ENCODE peak calls at places on chromosome 14, in four cellular contexts. One of them, this sample, is unnamed.

GRCh38 chr14:88005978-88006851 is 1.3 kb downstream of the GPR65 start:
- DNase-seq in body of pancreas: peak; percentile 65
- DNase-seq in GM23248: no peak
- DNase-seq in stomach: no peak
- DNase-seq in this sample: no peak

GRCh38 chr14:51019089-51019488 is 74.8 kb upstream of the PYGL start:
- DNase-seq in GM23248: peak; percentile 11
- DNase-seq in stomach: no peak
- DNase-seq in body of pancreas: no peak
- DNase-seq in this sample: no peak

GRCh38 chr14:94390372-94391086 is 2.1 kb upstream of the SERPINA1 start:
- DNase-seq in stomach: peak; percentile 83
- DNase-seq in GM23248: no peak
- DNase-seq in body of pancreas: peak; percentile 84
- DNase-seq in this sample: peak; percentile 63

GRCh38 chr14:31893156-31893813 is 183.8 kb upstream of the ARHGAP5 start:
- DNase-seq in GM23248: no peak
- DNase-seq in stomach: no peak
- DNase-seq in body of pancreas: no peak
- DNase-seq in this sample: peak; percentile 20

GRCh38 chr14:104604461-104605449 is at the start of gene TMEM179:
- DNase-seq in body of pancreas: no peak
- DNase-seq in stomach: no peak
- DNase-seq in GM23248: peak; percentile 35
- DNase-seq in this sample: peak; percentile 39

GRCh38 chr14:66032800-66033199 is 453.4 kb upstream of the CCDC196 start:
- DNase-seq in GM23248: no peak
- DNase-seq in stomach: no peak
- DNase-seq in body of pancreas: no peak
- DNase-seq in this sample: no peak

GRCh38 chr14:55349565-55349964 is 62.1 kb downstream of the ATG14 start:
- DNase-seq in stomach: no peak
- DNase-seq in body of pancreas: no peak
- DNase-seq in GM23248: no peak
- DNase-seq in this sample: no peak

GRCh38 chr14:74475678-74476077 is 17.4 kb downstream of the NPC2 start:
- DNase-seq in GM23248: peak; percentile 93
- DNase-seq in stomach: no peak
- DNase-seq in body of pancreas: no peak
- DNase-seq in this sample: no peak

GRCh38 chr14:38646391-38646790 is 390.5 kb upstream of the CLEC14A start:
- DNase-seq in stomach: no peak
- DNase-seq in body of pancreas: no peak
- DNase-seq in GM23248: peak; percentile 2
- DNase-seq in this sample: no peak

GRCh38 chr14:71783101-71783500 is 149.1 kb upstream of the RGS6 start:
- DNase-seq in GM23248: no peak
- DNase-seq in body of pancreas: no peak
- DNase-seq in stomach: no peak
- DNase-seq in this sample: no peak

GRCh38 chr14:73188501-73188903 is 48.8 kb upstream of the PAPLN start:
- DNase-seq in body of pancreas: no peak
- DNase-seq in stomach: no peak
- DNase-seq in GM23248: peak; percentile 69
- DNase-seq in this sample: peak; percentile 53

GRCh38 chr14:24921903-24922302 is 128.0 kb downstream of the STXBP6 start:
- DNase-seq in stomach: no peak
- DNase-seq in body of pancreas: no peak
- DNase-seq in GM23248: peak; percentile 67
- DNase-seq in this sample: no peak

GRCh38 chr14:101221549-101222160 is 318.1 kb upstream of the RTL1 start:
- DNase-seq in stomach: no peak
- DNase-seq in GM23248: no peak
- DNase-seq in body of pancreas: no peak
- DNase-seq in this sample: no peak

GRCh38 chr14:63624701-63625100 is 17.0 kb downstream of the WDR89 start:
- DNase-seq in stomach: no peak
- DNase-seq in GM23248: no peak
- DNase-seq in body of pancreas: no peak
- DNase-seq in this sample: no peak

GRCh38 chr14:79352026-79352425 is 859.3 kb downstream of the DIO2 start:
- DNase-seq in body of pancreas: no peak
- DNase-seq in GM23248: no peak
- DNase-seq in stomach: no peak
- DNase-seq in this sample: no peak

GRCh38 chr14:50342211-50343080 is 30.3 kb downstream of the DMAC2L start:
- DNase-seq in stomach: no peak
- DNase-seq in GM23248: peak; percentile 76
- DNase-seq in body of pancreas: peak; percentile 52
- DNase-seq in this sample: peak; percentile 80

GRCh38 chr14:103102689-103103260 is 8.2 kb downstream of the EXOC3L4 start:
- DNase-seq in GM23248: no peak
- DNase-seq in body of pancreas: no peak
- DNase-seq in stomach: no peak
- DNase-seq in this sample: no peak

GRCh38 chr14:54175298-54175942 is 218.8 kb upstream of the BMP4 start:
- DNase-seq in GM23248: peak; percentile 73
- DNase-seq in body of pancreas: peak; percentile 69
- DNase-seq in stomach: peak; percentile 74
- DNase-seq in this sample: peak; percentile 76

GRCh38 chr14:63006515-63006914 is 38.7 kb downstream of the KCNH5 start:
- DNase-seq in stomach: no peak
- DNase-seq in GM23248: no peak
- DNase-seq in body of pancreas: no peak
- DNase-seq in this sample: no peak

GRCh38 chr14:89504602-89505320 is 87.7 kb upstream of the FOXN3 start:
- DNase-seq in stomach: no peak
- DNase-seq in GM23248: peak; percentile 86
- DNase-seq in body of pancreas: peak; percentile 40
- DNase-seq in this sample: no peak

GRCh38 chr14:88503754-88504406 is 50.9 kb downstream of the PTPN21 start:
- DNase-seq in body of pancreas: no peak
- DNase-seq in GM23248: no peak
- DNase-seq in stomach: no peak
- DNase-seq in this sample: no peak

GRCh38 chr14:60862283-60862682 is 118.6 kb downstream of the TRMT5 start:
- DNase-seq in stomach: peak; percentile 90
- DNase-seq in body of pancreas: peak; percentile 71
- DNase-seq in GM23248: no peak
- DNase-seq in this sample: peak; percentile 74

GRCh38 chr14:39230416-39230815 is 3.3 kb upstream of the MIA2 start:
- DNase-seq in GM23248: peak; percentile 40
- DNase-seq in stomach: no peak
- DNase-seq in body of pancreas: no peak
- DNase-seq in this sample: no peak

GRCh38 chr14:21825147-21825743 is 151.6 kb upstream of the OR4E1 start:
- DNase-seq in stomach: no peak
- DNase-seq in GM23248: peak; percentile 8
- DNase-seq in body of pancreas: no peak
- DNase-seq in this sample: no peak

GRCh38 chr14:22304324-22304723 is 284.7 kb downstream of the DAD1 start:
- DNase-seq in body of pancreas: no peak
- DNase-seq in stomach: no peak
- DNase-seq in GM23248: no peak
- DNase-seq in this sample: no peak

GRCh38 chr14:54480830-54481562 is 7.8 kb downstream of the GMFB start:
- DNase-seq in stomach: no peak
- DNase-seq in GM23248: no peak
- DNase-seq in body of pancreas: no peak
- DNase-seq in this sample: no peak

GRCh38 chr14:92500491-92500941 is 13.1 kb upstream of the RIN3 start:
- DNase-seq in GM23248: no peak
- DNase-seq in body of pancreas: no peak
- DNase-seq in stomach: no peak
- DNase-seq in this sample: no peak

GRCh38 chr14:99522934-99523660 is 41.9 kb downstream of the CCNK start:
- DNase-seq in body of pancreas: no peak
- DNase-seq in stomach: no peak
- DNase-seq in GM23248: no peak
- DNase-seq in this sample: no peak

GRCh38 chr14:21991130-21991529 is 317.5 kb upstream of the OR4E1 start:
- DNase-seq in body of pancreas: no peak
- DNase-seq in GM23248: no peak
- DNase-seq in stomach: no peak
- DNase-seq in this sample: no peak

GRCh38 chr14:38073641-38074040 is 134.1 kb upstream of the SSTR1 start:
- DNase-seq in stomach: no peak
- DNase-seq in GM23248: peak; percentile 76
- DNase-seq in body of pancreas: no peak
- DNase-seq in this sample: no peak

GRCh38 chr14:56211124-56211523 is 92.9 kb downstream of the PELI2 start:
- DNase-seq in stomach: no peak
- DNase-seq in GM23248: no peak
- DNase-seq in body of pancreas: no peak
- DNase-seq in this sample: peak; percentile 32

GRCh38 chr14:38469156-38469555 is 213.3 kb upstream of the CLEC14A start:
- DNase-seq in GM23248: peak; percentile 69
- DNase-seq in stomach: no peak
- DNase-seq in body of pancreas: no peak
- DNase-seq in this sample: no peak

GRCh38 chr14:59248170-59248569 is 59.7 kb downstream of the DAAM1 start:
- DNase-seq in stomach: no peak
- DNase-seq in GM23248: no peak
- DNase-seq in body of pancreas: no peak
- DNase-seq in this sample: no peak

GRCh38 chr14:65946494-65946893 is 534.0 kb downstream of the FUT8 start:
- DNase-seq in stomach: no peak
- DNase-seq in GM23248: no peak
- DNase-seq in body of pancreas: no peak
- DNase-seq in this sample: no peak

GRCh38 chr14:97336816-97337215 is 539.6 kb downstream of the VRK1 start:
- DNase-seq in GM23248: no peak
- DNase-seq in stomach: no peak
- DNase-seq in body of pancreas: no peak
- DNase-seq in this sample: no peak

DNA sequence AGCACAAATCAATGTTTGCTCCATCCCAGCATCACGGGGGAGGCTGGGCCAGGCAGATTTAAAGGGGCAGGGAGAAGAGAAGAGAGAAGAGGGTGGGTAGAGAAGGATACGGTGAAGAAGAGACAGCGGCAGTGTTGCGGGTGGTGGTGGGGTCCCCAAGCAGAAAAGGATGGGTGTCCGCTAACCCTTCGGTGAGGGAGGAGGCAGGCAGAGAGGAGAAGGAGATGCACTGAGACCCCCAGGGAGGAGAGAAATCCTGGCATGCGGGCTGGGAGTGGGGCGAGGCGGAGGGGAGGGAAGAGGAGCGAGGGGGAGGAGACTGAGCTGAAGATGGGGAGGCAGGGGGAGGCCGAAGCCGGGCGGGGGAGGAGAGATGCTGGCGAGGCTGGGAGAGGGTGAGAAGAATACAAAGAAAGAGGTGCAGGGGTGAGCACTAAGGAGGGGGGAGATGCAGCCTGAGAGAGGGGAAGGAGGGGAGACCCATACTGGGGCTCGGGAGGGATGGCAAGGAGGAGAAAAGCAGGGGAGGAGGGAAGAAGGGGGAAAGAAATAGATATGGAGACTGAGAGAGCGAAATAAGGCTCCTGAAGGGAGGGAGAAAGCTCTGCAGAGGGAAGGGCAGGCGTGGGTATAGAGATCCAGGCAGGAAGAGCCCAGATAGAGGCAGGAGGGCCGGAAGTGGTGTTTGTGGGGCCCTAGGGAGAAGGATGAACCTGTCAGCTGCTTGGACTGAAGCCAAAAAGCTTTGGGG is at the start of gene JPH4:
- DNase-seq in GM23248: no peak
- DNase-seq in body of pancreas: no peak
- DNase-seq in stomach: peak; percentile 9
- DNase-seq in this sample: no peak
- H3K27ac ChIP-seq in GM23248: no peak within 1 kb of the TSS
- H3K27ac ChIP-seq in body of pancreas: no peak within 1 kb of the TSS
- H3K27ac ChIP-seq in stomach: no peak within 1 kb of the TSS
- H3K27ac ChIP-seq in this sample: no peak within 1 kb of the TSS

DNA sequence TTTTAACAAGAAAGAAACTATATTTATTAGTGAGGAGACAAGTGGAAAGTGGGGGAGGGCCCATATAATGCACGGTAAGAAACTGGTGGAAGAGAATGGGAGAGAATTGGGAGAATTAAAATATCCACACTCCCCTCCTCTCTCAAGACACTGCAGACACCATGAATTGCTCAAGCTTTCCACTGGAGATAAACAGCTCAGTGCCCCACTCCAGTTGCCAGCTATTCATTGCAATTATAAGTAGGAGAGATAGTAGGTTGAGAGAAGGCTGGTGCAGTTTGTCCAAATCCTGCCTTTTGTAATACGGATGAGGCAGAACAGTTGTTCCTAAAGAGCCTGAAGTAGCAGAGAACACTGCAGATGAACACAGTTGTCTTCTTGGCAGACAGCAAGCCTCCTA is 38.2 kb downstream of the DCAF5 start:
- DNase-seq in body of pancreas: no peak
- DNase-seq in GM23248: no peak
- DNase-seq in stomach: no peak
- DNase-seq in this sample: no peak
- H3K27ac ChIP-seq in body of pancreas: no peak overlapping the region
- H3K27ac ChIP-seq in GM23248: no peak overlapping the region
- H3K27ac ChIP-seq in stomach: no peak overlapping the region
- H3K27ac ChIP-seq in this sample: no peak overlapping the region

GRCh38 chr14:70188292-70188607 is 501 bp downstream of the SLC8A3 start:
- DNase-seq in body of pancreas: no peak
- DNase-seq in stomach: no peak
- DNase-seq in GM23248: peak; percentile 27
- DNase-seq in this sample: no peak

GRCh38 chr14:70188608-70189540 is at the start of gene SLC8A3:
- DNase-seq in GM23248: peak; percentile 45
- DNase-seq in stomach: peak; percentile 26
- DNase-seq in body of pancreas: peak; percentile 33
- DNase-seq in this sample: peak; percentile 16

GRCh38 chr14:70186826-70187483 is 1.8 kb downstream of the SLC8A3 start:
- DNase-seq in body of pancreas: peak; percentile 4
- DNase-seq in stomach: no peak
- DNase-seq in GM23248: no peak
- DNase-seq in this sample: no peak

GRCh38 chr14:70190156-70190555 is 1.4 kb upstream of the SLC8A3 start:
- DNase-seq in body of pancreas: no peak
- DNase-seq in GM23248: no peak
- DNase-seq in stomach: no peak
- DNase-seq in this sample: no peak

GRCh38 chr14:70189678-70190077 is 927 bp upstream of the SLC8A3 start:
- DNase-seq in GM23248: no peak
- DNase-seq in stomach: no peak
- DNase-seq in body of pancreas: no peak
- DNase-seq in this sample: no peak
- H3K27ac ChIP-seq in GM23248: no peak overlapping the region
- H3K27ac ChIP-seq in stomach: no peak overlapping the region
- H3K27ac ChIP-seq in body of pancreas: no peak overlapping the region
- H3K27ac ChIP-seq in this sample: no peak overlapping the region

DNA sequence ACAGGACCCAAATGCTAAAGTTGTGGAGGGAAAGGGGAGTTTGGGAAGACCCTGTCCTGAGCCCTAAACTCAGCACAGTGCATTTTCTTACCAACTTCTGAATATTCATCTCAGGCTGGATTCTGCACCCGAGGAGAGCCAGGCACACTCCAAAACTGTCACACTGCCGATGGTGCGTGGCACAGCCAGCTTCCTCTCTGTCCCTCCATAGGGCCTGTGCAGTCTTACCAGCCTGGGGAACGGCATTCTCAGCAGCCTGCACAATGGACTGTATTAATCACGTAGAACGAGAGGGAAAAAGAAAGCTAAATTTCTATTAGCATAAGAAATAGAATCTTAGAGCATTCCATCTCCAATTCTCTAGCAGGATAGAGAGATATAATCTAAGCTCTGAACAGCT is 71.3 kb upstream of the GPATCH2L start:
- DNase-seq in GM23248: no peak
- DNase-seq in stomach: no peak
- DNase-seq in body of pancreas: no peak
- DNase-seq in this sample: no peak
- H3K27ac ChIP-seq in GM23248: no peak overlapping the region
- H3K27ac ChIP-seq in stomach: no peak overlapping the region
- H3K27ac ChIP-seq in body of pancreas: no peak overlapping the region
- H3K27ac ChIP-seq in this sample: no peak overlapping the region